ENCODE peak calls at places on chromosomes 1 and 21, in eight cellular contexts. T is activated CD8-positive, alpha-beta memory T cell treated with anti-CD3 and anti-CD28 coated beads for 4 hours; J is HFFc6; N is DMS153; D is HAP-1; A is AG20443; G is T-helper 2 cell; W is GM23338. F is an unnamed sample.

GRCh38 chr1:2962541-2962940 is 58.7 kb upstream of the ACTRT2 start:
- DNase-seq in T (no peak), J (no peak), N (no peak), D (no peak), A (no peak), G (no peak), W (no peak), F (no peak)

GRCh38 chr1:177021741-177022140 is 142.8 kb downstream of the ASTN1 start:
- DNase-seq in T (no peak), J (no peak), N (no peak), D (no peak), A (no peak), G (no peak), W (no peak), F (no peak)

GRCh38 chr1:177849130-177849529 is 120.7 kb downstream of the SEC16B start:
- DNase-seq in T (no peak), J (peak; percentile 54), N (no peak), D (no peak), A (peak; percentile 42), G (no peak), W (no peak), F (peak; percentile 16)

GRCh38 chr1:107175102-107175501 is 34.3 kb downstream of the NTNG1 start:
- DNase-seq in T (no peak), J (no peak), N (no peak), D (no peak), A (no peak), G (no peak), W (peak; percentile 70), F (no peak)

GRCh38 chr1:17251699-17252376 is 2.9 kb downstream of the PADI3 start:
- DNase-seq in T (no peak), J (peak; percentile 57), N (no peak), D (no peak), A (peak; percentile 31), G (no peak), W (no peak), F (no peak)

GRCh38 chr1:196659471-196659870 is 7.6 kb downstream of the CFH start:
- DNase-seq in T (no peak), J (no peak), N (no peak), D (no peak), A (no peak), G (no peak), W (no peak), F (no peak)

GRCh38 chr1:195637474-195637873 is 970.8 kb downstream of the KCNT2 start:
- DNase-seq in T (no peak), J (no peak), N (no peak), D (no peak), A (no peak), G (no peak), W (no peak), F (no peak)

GRCh38 chr1:7810395-7810794 is 26.3 kb downstream of the PER3 start:
- DNase-seq in T (no peak), J (peak; percentile 86), N (no peak), D (no peak), A (peak; percentile 83), G (no peak), W (no peak), F (no peak)

GRCh38 chr21:35720065-35720810 is 340.1 kb downstream of the SETD4 start:
- DNase-seq in T (no peak), J (no peak), N (no peak), D (no peak), A (no peak), G (no peak), W (no peak), F (no peak)

GRCh38 chr21:17371470-17371869 is 141.4 kb upstream of the CXADR start:
- DNase-seq in T (no peak), J (peak; percentile 57), N (no peak), D (no peak), A (peak; percentile 30), G (no peak), W (peak; percentile 4), F (no peak)

GRCh38 chr21:17491716-17492414 is 21.0 kb upstream of the CXADR start:
- DNase-seq in T (no peak), J (peak; percentile 94), N (no peak), D (no peak), A (peak; percentile 86), G (no peak), W (no peak), F (no peak)

GRCh38 chr1:116254776-116255175 is 118.3 kb upstream of the ATP1A1 start:
- DNase-seq in T (no peak), J (no peak), N (no peak), D (no peak), A (no peak), G (no peak), W (no peak), F (no peak)

GRCh38 chr1:186535388-186536133 is 74.6 kb upstream of the PDC start:
- DNase-seq in T (no peak), J (peak; percentile 96), N (no peak), D (no peak), A (peak; percentile 68), G (no peak), W (no peak), F (no peak)

GRCh38 chr21:42089093-42089631 is 18.0 kb downstream of the UMODL1 start:
- DNase-seq in T (no peak), J (no peak), N (no peak), D (no peak), A (no peak), G (no peak), W (no peak), F (no peak)

GRCh38 chr21:36699026-36699545 is at the start of gene SIM2:
- DNase-seq in T (no peak), J (no peak), N (no peak), D (peak; percentile 84), A (peak; percentile 51), G (no peak), W (peak; percentile 62), F (peak; percentile 55)

GRCh38 chr21:14987370-14988170 is 77.2 kb downstream of the NRIP1 start:
- DNase-seq in T (no peak), J (no peak), N (no peak), D (no peak), A (no peak), G (no peak), W (peak; percentile 42), F (no peak)

GRCh38 chr1:7596126-7596755 is 174.9 kb upstream of the VAMP3 start:
- DNase-seq in T (no peak), J (no peak), N (no peak), D (no peak), A (no peak), G (no peak), W (no peak), F (no peak)

GRCh38 chr1:204623894-204624361 is 61.6 kb downstream of the LRRN2 start:
- DNase-seq in T (no peak), J (no peak), N (peak; percentile 37), D (peak; percentile 58), A (no peak), G (no peak), W (peak; percentile 80), F (no peak)

GRCh38 chr1:3504823-3505155 is 50.3 kb downstream of the ARHGEF16 start:
- DNase-seq in T (no peak), J (no peak), N (no peak), D (no peak), A (peak; percentile 67), G (no peak), W (no peak), F (no peak)

GRCh38 chr1:199710974-199711373 is 316.5 kb upstream of the NR5A2 start:
- DNase-seq in T (no peak), J (no peak), N (no peak), D (no peak), A (no peak), G (no peak), W (no peak), F (no peak)

GRCh38 chr1:197902131-197902453 is 338 bp upstream of the C1orf53 start:
- DNase-seq in T (no peak), J (no peak), N (no peak), D (no peak), A (no peak), G (no peak), W (peak; percentile 15), F (no peak)

GRCh38 chr1:236204043-236204442 is 61.7 kb downstream of the GPR137B start:
- DNase-seq in T (no peak), J (no peak), N (no peak), D (no peak), A (no peak), G (no peak), W (no peak), F (no peak)

GRCh38 chr1:180131510-180131909 is 23.2 kb upstream of the QSOX1 start:
- DNase-seq in T (no peak), J (peak; percentile 91), N (no peak), D (no peak), A (peak; percentile 88), G (no peak), W (no peak), F (no peak)

GRCh38 chr1:86430376-86430775 is 6.4 kb downstream of the CLCA2 start:
- DNase-seq in T (no peak), J (no peak), N (no peak), D (no peak), A (no peak), G (no peak), W (no peak), F (no peak)

GRCh38 chr1:20291621-20292020 is 946 bp downstream of the VWA5B1 start:
- DNase-seq in T (no peak), J (no peak), N (no peak), D (no peak), A (peak; percentile 29), G (no peak), W (peak; percentile 56), F (no peak)

GRCh38 chr1:45685308-45686080 is 839 bp downstream of the GPBP1L1 start:
- DNase-seq in T (no peak), J (no peak), N (no peak), D (no peak), A (no peak), G (no peak), W (peak; percentile 22), F (no peak)

GRCh38 chr1:18480315-18481189 is at the start of gene KLHDC7A:
- DNase-seq in T (no peak), J (no peak), N (peak; percentile 76), D (no peak), A (no peak), G (no peak), W (peak; percentile 94), F (no peak)

GRCh38 chr1:163069142-163069541 is at the start of gene RGS4:
- DNase-seq in T (no peak), J (peak; percentile 98), N (peak; percentile 89), D (peak; percentile 49), A (peak; percentile 88), G (no peak), W (peak; percentile 95), F (peak; percentile 75)

GRCh38 chr1:89842547-89843278 is 21.9 kb downstream of the LRRC8D start:
- DNase-seq in T (no peak), J (no peak), N (no peak), D (no peak), A (peak; percentile 57), G (no peak), W (no peak), F (no peak)

GRCh38 chr1:18307329-18307898 is 173.3 kb upstream of the KLHDC7A start:
- DNase-seq in T (no peak), J (no peak), N (no peak), D (no peak), A (no peak), G (no peak), W (no peak), F (no peak)

GRCh38 chr1:144551543-144552424 is 40.9 kb upstream of the PPIAL4F start:
- DNase-seq in T (peak; percentile 29), J (peak; percentile 93), N (peak; percentile 64), D (peak; percentile 94), A (peak; percentile 88), G (peak; percentile 58), W (peak; percentile 95), F (peak; percentile 87)

GRCh38 chr1:235557495-235557894 is 53.2 kb upstream of the B3GALNT2 start:
- DNase-seq in T (no peak), J (no peak), N (no peak), D (peak; percentile 50), A (no peak), G (no peak), W (peak; percentile 78), F (no peak)

GRCh38 chr1:229714964-229715603 is 89.0 kb downstream of the URB2 start:
- DNase-seq in T (peak; percentile 4), J (peak; percentile 27), N (no peak), D (peak; percentile 79), A (peak; percentile 25), G (no peak), W (peak; percentile 79), F (no peak)

GRCh38 chr1:25917996-25918395 is 11.8 kb upstream of the STMN1 start:
- DNase-seq in T (no peak), J (no peak), N (no peak), D (no peak), A (no peak), G (no peak), W (no peak), F (no peak)

F was measured in NCI-H774.